ENCODE peak calls at places on chromosomes 11 and 22, in six cellular contexts. V is endothelial cell; B is activated T-helper 1 cell treated with anti-CD3 and anti-CD28 coated beads, Interleukin-2, amount 50 U/mL, for 16 hours; A is NCI-H1417; D is head of caudate nucleus; P is germinal center. E is an unnamed sample.

GRCh38 chr11:20658135-20658534 is 11.3 kb upstream of the NELL1 start:
- DNase-seq in V (no peak), B (no peak), A (peak; percentile 33), D (no peak), P (no peak), E (no peak)

GRCh38 chr11:110356769-110357671 is 60.6 kb upstream of the RDX start:
- DNase-seq in V (no peak), B (no peak), A (no peak), D (no peak), P (no peak), E (no peak)

GRCh38 chr11:69915501-69916250 is 96.5 kb upstream of the FGF3 start:
- DNase-seq in V (peak; percentile 92), B (no peak), A (peak; percentile 70), D (peak; percentile 71), P (peak; percentile 48), E (peak; percentile 84)

GRCh38 chr11:73393011-73393380 is 16.8 kb downstream of the RELT start:
- DNase-seq in V (no peak), B (no peak), A (no peak), D (no peak), P (no peak), E (no peak)

GRCh38 chr11:283405-284080 is 5.3 kb downstream of the NLRP6 start:
- DNase-seq in V (no peak), B (no peak), A (no peak), D (no peak), P (no peak), E (no peak)

GRCh38 chr11:126391970-126392637 is 36.6 kb downstream of the ST3GAL4 start:
- DNase-seq in V (no peak), B (no peak), A (no peak), D (peak; percentile 46), P (no peak), E (no peak)

GRCh38 chr11:45926536-45927331 is 4.3 kb downstream of the LARGE2 start:
- DNase-seq in V (no peak), B (no peak), A (no peak), D (no peak), P (no peak), E (no peak)

GRCh38 chr22:28051091-28051786 is 132.2 kb upstream of the PITPNB start:
- DNase-seq in V (no peak), B (no peak), A (peak; percentile 26), D (no peak), P (no peak), E (no peak)

GRCh38 chr22:22030493-22031182 is 48.1 kb upstream of the TOP3B start:
- DNase-seq in V (no peak), B (no peak), A (peak; percentile 18), D (no peak), P (peak; percentile 87), E (peak; percentile 49)

GRCh38 chr11:78069465-78069864 is 5.8 kb downstream of the THRSP start:
- DNase-seq in V (no peak), B (no peak), A (peak; percentile 62), D (no peak), P (no peak), E (no peak)

GRCh38 chr11:94305146-94305545 is 766 bp downstream of the IZUMO1R start:
- DNase-seq in V (no peak), B (no peak), A (no peak), D (no peak), P (no peak), E (no peak)

GRCh38 chr11:133576351-133576750 is 44.0 kb upstream of the OPCML start:
- DNase-seq in V (no peak), B (no peak), A (no peak), D (no peak), P (no peak), E (no peak)

GRCh38 chr11:112835556-112835955 is 125.7 kb upstream of the NCAM1 start:
- DNase-seq in V (no peak), B (no peak), A (peak; percentile 9), D (no peak), P (no peak), E (no peak)

GRCh38 chr11:13114566-13115465 is 105.7 kb downstream of the RASSF10 start:
- DNase-seq in V (no peak), B (no peak), A (peak; percentile 91), D (no peak), P (no peak), E (peak; percentile 47)

GRCh38 chr22:35324762-35325161 is 25.1 kb downstream of the TOM1 start:
- DNase-seq in V (no peak), B (no peak), A (no peak), D (no peak), P (no peak), E (no peak)

GRCh38 chr11:133163463-133164419 is 368.6 kb downstream of the OPCML start:
- DNase-seq in V (peak; percentile 45), B (no peak), A (peak; percentile 82), D (peak; percentile 59), P (peak; percentile 12), E (peak; percentile 73)

GRCh38 chr11:5421811-5422210 is at the start of gene OR51Q1:
- DNase-seq in V (no peak), B (no peak), A (no peak), D (no peak), P (no peak), E (no peak)

GRCh38 chr11:73957654-73958361 is 7.0 kb downstream of the DNAJB13 start:
- DNase-seq in V (no peak), B (no peak), A (no peak), D (no peak), P (peak; percentile 3), E (no peak)

GRCh38 chr11:121415861-121416260 is 36.3 kb upstream of the SORL1 start:
- DNase-seq in V (no peak), B (no peak), A (peak; percentile 9), D (no peak), P (no peak), E (no peak)

GRCh38 chr11:120773501-120774031 is 250.3 kb upstream of the TBCEL start:
- DNase-seq in V (no peak), B (no peak), A (no peak), D (no peak), P (no peak), E (no peak)

GRCh38 chr11:10659339-10660216 is 34.0 kb downstream of the IRAG1 start:
- DNase-seq in V (no peak), B (no peak), A (no peak), D (no peak), P (no peak), E (no peak)

GRCh38 chr22:49999901-50000586 is 12.5 kb downstream of the IL17REL start:
- DNase-seq in V (no peak), B (no peak), A (no peak), D (no peak), P (no peak), E (no peak)

GRCh38 chr22:37509026-37509886 is 10.0 kb downstream of the CARD10 start:
- DNase-seq in V (no peak), B (no peak), A (no peak), D (no peak), P (no peak), E (no peak)

GRCh38 chr22:40637181-40638150 is 947 bp upstream of the MRTFA start:
- DNase-seq in V (no peak), B (peak; percentile 30), A (peak; percentile 77), D (peak; percentile 25), P (peak; percentile 42), E (peak; percentile 31)

GRCh38 chr22:29704528-29705285 is 15.1 kb upstream of the CABP7 start:
- DNase-seq in V (no peak), B (no peak), A (peak; percentile 81), D (peak; percentile 76), P (no peak), E (peak; percentile 80)

GRCh38 chr11:16902182-16902581 is 112.0 kb downstream of the PLEKHA7 start:
- DNase-seq in V (no peak), B (no peak), A (no peak), D (no peak), P (no peak), E (no peak)

E was measured in retina.